ENCODE peak calls at places on chromosomes 13 and 19, in five cellular contexts. I, L, M, W and E are unnamed samples.

GRCh38 chr13:110131424-110131823 is 175.5 kb downstream of the COL4A1 start:
- DNase-seq in I (no peak), L (no peak), M (no peak), W (no peak), E (no peak)

GRCh38 chr13:74529968-74530367 is 395.8 kb upstream of the KLF12 start:
- DNase-seq in I (no peak), L (no peak), M (no peak), W (no peak), E (no peak)

GRCh38 chr19:6725513-6726231 is 5.2 kb upstream of the C3 start:
- DNase-seq in I (no peak), L (no peak), M (no peak), W (no peak), E (no peak)

GRCh38 chr13:97762141-97762540 is 191.3 kb upstream of the IPO5 start:
- DNase-seq in I (no peak), L (no peak), M (no peak), W (no peak), E (no peak)

GRCh38 chr19:49677901-49678674 is 1.0 kb downstream of the PRMT1 start:
- DNase-seq in I (no peak), L (peak; percentile 97), M (no peak), W (peak; percentile 81), E (peak; percentile 82)

GRCh38 chr13:93709511-93710244 is 483.1 kb downstream of the GPC6 start:
- DNase-seq in I (no peak), L (no peak), M (no peak), W (no peak), E (no peak)

GRCh38 chr13:19056355-19056880 is 125.2 kb downstream of the TUBA3C start:
- DNase-seq in I (no peak), L (no peak), M (no peak), W (no peak), E (no peak)

GRCh38 chr13:109249780-109250528 is 536.4 kb downstream of the IRS2 start:
- DNase-seq in I (no peak), L (peak; percentile 17), M (no peak), W (no peak), E (no peak)

GRCh38 chr19:54415208-54415900 is at the start of gene TTYH1:
- DNase-seq in I (no peak), L (peak; percentile 66), M (no peak), W (peak; percentile 88), E (no peak)

GRCh38 chr13:99542788-99543406 is 41.6 kb downstream of the TM9SF2 start:
- DNase-seq in I (peak; percentile 92), L (no peak), M (no peak), W (no peak), E (no peak)

GRCh38 chr13:50810998-50811397 is 32.5 kb downstream of the DLEU7 start:
- DNase-seq in I (peak; percentile 76), L (no peak), M (peak; percentile 36), W (no peak), E (no peak)

GRCh38 chr13:106295971-106296370 is 239.5 kb downstream of the EFNB2 start:
- DNase-seq in I (no peak), L (no peak), M (no peak), W (no peak), E (no peak)

GRCh38 chr13:78759704-78760103 is 100.7 kb upstream of the OBI1 start:
- DNase-seq in I (no peak), L (peak; percentile 43), M (no peak), W (peak; percentile 8), E (no peak)

GRCh38 chr19:2717638-2718541 is 3.3 kb downstream of the DIRAS1 start:
- DNase-seq in I (no peak), L (no peak), M (no peak), W (peak; percentile 30), E (no peak)

GRCh38 chr19:29634002-29634401 is 27.9 kb downstream of the POP4 start:
- DNase-seq in I (no peak), L (no peak), M (no peak), W (no peak), E (no peak)

GRCh38 chr19:8255426-8256125 is 46.4 kb downstream of the CERS4 start:
- DNase-seq in I (no peak), L (no peak), M (no peak), W (no peak), E (no peak)

GRCh38 chr13:64347662-64348061 is 2882.5 kb downstream of the PCDH9 start:
- DNase-seq in I (no peak), L (no peak), M (no peak), W (no peak), E (no peak)

GRCh38 chr13:42047561-42048322 is 706 bp upstream of the DGKH start:
- DNase-seq in I (peak; percentile 8), L (peak; percentile 71), M (no peak), W (peak; percentile 71), E (peak; percentile 64)

GRCh38 chr13:99043700-99044300 is 65.9 kb upstream of the DOCK9 start:
- DNase-seq in I (no peak), L (no peak), M (no peak), W (no peak), E (no peak)

GRCh38 chr13:89845874-89846273 is 1501.6 kb upstream of the MIR17HG start:
- DNase-seq in I (no peak), L (no peak), M (no peak), W (no peak), E (no peak)

GRCh38 chr13:106318941-106319411 is 216.5 kb downstream of the EFNB2 start:
- DNase-seq in I (no peak), L (peak; percentile 27), M (no peak), W (no peak), E (peak; percentile 4)

GRCh38 chr13:101150998-101151397 is 265.3 kb downstream of the NALCN start:
- DNase-seq in I (no peak), L (no peak), M (no peak), W (peak; percentile 17), E (no peak)

GRCh38 chr19:45716314-45717130 is 14.2 kb downstream of the FBXO46 start:
- DNase-seq in I (no peak), L (peak; percentile 61), M (no peak), W (peak; percentile 57), E (peak; percentile 36)

GRCh38 chr13:97742084-97742483 is 211.4 kb upstream of the IPO5 start:
- DNase-seq in I (no peak), L (no peak), M (no peak), W (no peak), E (no peak)

GRCh38 chr19:6674868-6675305 is 4.9 kb upstream of the TNFSF14 start:
- DNase-seq in I (peak; percentile 87), L (peak; percentile 88), M (peak; percentile 86), W (no peak), E (peak; percentile 33)

GRCh38 chr19:51142119-51142518 is at the start of gene SIGLEC7:
- DNase-seq in I (no peak), L (no peak), M (peak; percentile 67), W (no peak), E (no peak)

GRCh38 chr13:52846567-52847321 is 1.7 kb downstream of the PCDH8 start:
- DNase-seq in I (no peak), L (peak; percentile 91), M (no peak), W (peak; percentile 75), E (no peak)

GRCh38 chr13:37481858-37482227 is 116.7 kb downstream of the POSTN start:
- DNase-seq in I (no peak), L (no peak), M (no peak), W (no peak), E (no peak)

GRCh38 chr19:4456843-4457653 is 546 bp downstream of the UBXN6 start:
- DNase-seq in I (no peak), L (peak; percentile 85), M (peak; percentile 55), W (peak; percentile 98), E (peak; percentile 35)

GRCh38 chr19:33905937-33906577 is 109.4 kb downstream of the KCTD15 start:
- DNase-seq in I (no peak), L (peak; percentile 89), M (no peak), W (peak; percentile 85), E (peak; percentile 52)

GRCh38 chr19:33903489-33903850 is 106.8 kb downstream of the KCTD15 start:
- DNase-seq in I (no peak), L (no peak), M (no peak), W (no peak), E (no peak)

GRCh38 chr19:33902802-33903488 is 106.3 kb downstream of the KCTD15 start:
- DNase-seq in I (no peak), L (no peak), M (no peak), W (peak; percentile 76), E (peak; percentile 43)

GRCh38 chr19:33905473-33905936 is 108.8 kb downstream of the KCTD15 start:
- DNase-seq in I (no peak), L (peak; percentile 68), M (no peak), W (peak; percentile 52), E (no peak)

DNA sequence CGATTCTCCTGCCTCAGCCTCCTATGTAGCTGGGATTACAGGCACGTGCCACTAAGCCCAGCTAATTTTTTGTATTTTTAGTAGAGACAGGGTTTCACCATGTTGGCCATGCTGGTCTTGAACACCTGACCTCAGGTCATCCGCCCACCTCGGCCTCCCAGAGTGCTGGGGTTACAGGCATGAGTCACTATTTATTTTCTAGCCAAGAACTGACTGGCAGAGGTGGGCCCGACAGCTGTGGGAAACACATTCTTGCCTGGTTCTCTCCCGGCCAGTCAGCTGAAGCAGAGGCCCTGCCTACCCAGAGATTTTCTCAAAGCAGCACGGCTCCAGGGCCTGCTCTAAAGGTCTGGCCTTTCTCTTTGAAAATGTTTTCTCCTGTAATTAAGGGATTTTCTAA is 108.0 kb downstream of the KCTD15 start:
- DNase-seq in I (no peak), L (peak; percentile 64), M (no peak), W (peak; percentile 40), E (no peak)
- TF ChIP-seq REST in I (no peak), L (no peak), M (no peak), W (no peak), E (no peak)

GRCh38 chr13:49454388-49455015 is 10.4 kb downstream of the SETDB2 start:
- DNase-seq in I (no peak), L (peak; percentile 6), M (no peak), W (no peak), E (no peak)
- H3K4me3 ChIP-seq in I (no peak overlapping the region), L (no peak overlapping the region), M (no peak overlapping the region), W (no peak overlapping the region), E (no peak overlapping the region)

GRCh38 chr19:42290136-42290522 is 11.8 kb upstream of the PRR19 start:
- DNase-seq in I (no peak), L (no peak), M (no peak), W (no peak), E (no peak)

GRCh38 chr19:42291437-42291815 is 10.5 kb upstream of the PRR19 start:
- DNase-seq in I (no peak), L (peak; percentile 61), M (no peak), W (no peak), E (no peak)

GRCh38 chr19:42292042-42292960 is 9.6 kb upstream of the PRR19 start:
- DNase-seq in I (no peak), L (no peak), M (no peak), W (no peak), E (no peak)

GRCh38 chr19:42289556-42290041 is 12.3 kb upstream of the PRR19 start:
- DNase-seq in I (no peak), L (no peak), M (no peak), W (no peak), E (no peak)

GRCh38 chr19:42290523-42291436 is 11.2 kb upstream of the PRR19 start:
- DNase-seq in I (no peak), L (peak; percentile 44), M (no peak), W (peak; percentile 88), E (peak; percentile 95)
- TF ChIP-seq REST in I (no peak), L (no peak), M (no peak), W (no peak), E (no peak)

DNA sequence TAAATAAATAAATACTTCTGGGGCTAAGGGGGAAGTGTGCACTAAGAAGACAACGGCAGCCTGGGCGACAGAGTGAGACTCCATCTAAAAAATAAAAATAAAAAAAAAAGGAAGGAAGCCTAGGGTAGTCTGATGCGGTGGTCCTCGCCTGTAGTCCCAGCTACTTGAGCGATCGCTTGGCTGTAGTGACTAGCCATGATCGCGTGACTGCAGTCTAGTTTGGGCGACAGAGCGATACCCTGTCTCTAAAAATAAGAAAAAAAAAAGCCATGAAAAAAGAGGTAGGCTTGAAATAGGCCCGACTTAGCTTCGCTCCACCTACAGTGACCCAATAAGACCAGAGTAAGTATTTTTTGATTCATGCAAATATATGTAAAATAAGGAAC is 661 bp upstream of the BABAM1 start:
- DNase-seq in I (no peak), L (peak; percentile 38), M (no peak), W (no peak), E (no peak)
- H3K4me3 ChIP-seq in I (no peak overlapping the region), L (no peak overlapping the region), M (peak overlapping the region; percentile 4), W (no peak overlapping the region), E (no peak overlapping the region)